ENCODE peak calls at places on chromosome 12, in four cellular contexts. Z is MM.1S, J is SK-N-SH, L is ascending aorta. Y is an unnamed sample.

GRCh38 chr12:26135010-26135420 is 10.2 kb upstream of the BHLHE41 start:
- DNase-seq in J (no peak), Z (no peak), L (peak; percentile 78), Y (no peak)

GRCh38 chr12:104672501-104673265 is 215.9 kb downstream of the CHST11 start:
- DNase-seq in J (no peak), L (peak; percentile 92), Z (no peak), Y (no peak)

GRCh38 chr12:106304001-106304421 is 1.5 kb downstream of the TCP11L2 start:
- DNase-seq in J (no peak), Z (no peak), L (no peak), Y (peak; percentile 20)

GRCh38 chr12:4588916-4589315 is 26.9 kb downstream of the DYRK4 start:
- DNase-seq in J (no peak), Z (no peak), L (no peak), Y (no peak)

GRCh38 chr12:69534389-69534822 is 50.9 kb upstream of the CCT2 start:
- DNase-seq in L (peak; percentile 89), Z (peak; percentile 94), J (no peak), Y (no peak)

GRCh38 chr12:24066865-24067264 is 117.4 kb upstream of the SOX5 start:
- DNase-seq in L (peak; percentile 78), J (no peak), Z (no peak), Y (no peak)

GRCh38 chr12:119740835-119741234 is 72.9 kb downstream of the PRKAB1 start:
- DNase-seq in J (no peak), Z (no peak), L (no peak), Y (no peak)

GRCh38 chr12:117438809-117439208 is 77.4 kb upstream of the NOS1 start:
- DNase-seq in J (peak; percentile 30), Z (no peak), L (no peak), Y (no peak)

GRCh38 chr12:112121780-112122565 is 3.4 kb upstream of the TRAFD1 start:
- DNase-seq in L (peak; percentile 83), J (no peak), Z (no peak), Y (no peak)

GRCh38 chr12:67916266-67916970 is 72.8 kb upstream of the IFNG-AS1 start:
- DNase-seq in L (no peak), J (no peak), Z (no peak), Y (no peak)

GRCh38 chr12:26034371-26035142 is 76.1 kb downstream of the RASSF8 start:
- DNase-seq in L (no peak), Z (no peak), J (no peak), Y (no peak)

GRCh38 chr12:946656-947055 is 2.8 kb downstream of the RAD52 start:
- DNase-seq in Z (no peak), J (no peak), L (no peak), Y (no peak)

GRCh38 chr12:88639361-88639760 is 59.1 kb upstream of the KITLG start:
- DNase-seq in J (no peak), L (no peak), Z (no peak), Y (no peak)

GRCh38 chr12:53343449-53343848 is 7.3 kb upstream of the SP7 start:
- DNase-seq in L (no peak), Z (no peak), J (no peak), Y (no peak)

GRCh38 chr12:113898466-113898865 is 67.7 kb downstream of the RBM19 start:
- DNase-seq in J (no peak), Z (no peak), L (no peak), Y (no peak)

GRCh38 chr12:112973712-112974305 is 4.5 kb upstream of the OAS2 start:
- DNase-seq in L (no peak), J (no peak), Z (no peak), Y (no peak)

GRCh38 chr12:82366182-82366581 is 7.9 kb downstream of the METTL25 start:
- DNase-seq in J (no peak), L (no peak), Z (no peak), Y (no peak)

GRCh38 chr12:23099104-23099503 is 474.1 kb downstream of the ETNK1 start:
- DNase-seq in J (no peak), L (no peak), Z (no peak), Y (no peak)

GRCh38 chr12:49662998-49663843 is 39.9 kb downstream of the PRPF40B start:
- DNase-seq in L (peak; percentile 88), J (peak; percentile 50), Z (peak; percentile 88), Y (peak; percentile 31)

GRCh38 chr12:112234303-112234702 is 108.9 kb downstream of the TRAFD1 start:
- DNase-seq in L (no peak), J (no peak), Z (no peak), Y (no peak)

GRCh38 chr12:132801741-132802140 is 26.9 kb downstream of the GOLGA3 start:
- DNase-seq in J (no peak), Z (no peak), L (no peak), Y (no peak)

GRCh38 chr12:124632510-124632909 is 65.1 kb upstream of the NCOR2 start:
- DNase-seq in J (peak; percentile 65), L (no peak), Z (no peak), Y (no peak)

GRCh38 chr12:116346751-116347150 is 69.3 kb upstream of the MED13L start:
- DNase-seq in L (peak; percentile 72), J (no peak), Z (no peak), Y (no peak)

GRCh38 chr12:124713041-124713435 is 145.6 kb upstream of the NCOR2 start:
- DNase-seq in Z (no peak), J (no peak), L (peak; percentile 82), Y (no peak)

GRCh38 chr12:26651566-26652188 is 181.3 kb downstream of the ITPR2 start:
- DNase-seq in Z (peak; percentile 32), J (peak; percentile 75), L (no peak), Y (no peak)

GRCh38 chr12:125065753-125066570 is 727 bp downstream of the AACS start:
- DNase-seq in L (no peak), Z (no peak), J (peak; percentile 52), Y (no peak)

GRCh38 chr12:72365151-72365550 is 93.0 kb downstream of the TRHDE start:
- DNase-seq in Z (no peak), J (no peak), L (no peak), Y (no peak)

GRCh38 chr12:3604750-3605638 is 114.0 kb downstream of the PRMT8 start:
- DNase-seq in L (no peak), J (peak; percentile 79), Z (no peak), Y (no peak)

GRCh38 chr12:117968826-117969659 is at the start of gene KSR2:
- DNase-seq in L (no peak), Z (peak; percentile 83), J (peak; percentile 91), Y (no peak)

GRCh38 chr12:27756670-27757069 is 23.4 kb upstream of the KLHL42 start:
- DNase-seq in J (no peak), L (no peak), Z (no peak), Y (no peak)

GRCh38 chr12:27754795-27755194 is 25.2 kb upstream of the KLHL42 start:
- DNase-seq in Z (no peak), L (no peak), J (no peak), Y (no peak)

GRCh38 chr12:27751386-27752047 is 28.5 kb upstream of the KLHL42 start:
- DNase-seq in J (no peak), Z (no peak), L (no peak), Y (no peak)
- H3K27ac ChIP-seq in J (no peak overlapping the region), Z (no peak overlapping the region), L (no peak overlapping the region), Y (no peak overlapping the region)

DNA sequence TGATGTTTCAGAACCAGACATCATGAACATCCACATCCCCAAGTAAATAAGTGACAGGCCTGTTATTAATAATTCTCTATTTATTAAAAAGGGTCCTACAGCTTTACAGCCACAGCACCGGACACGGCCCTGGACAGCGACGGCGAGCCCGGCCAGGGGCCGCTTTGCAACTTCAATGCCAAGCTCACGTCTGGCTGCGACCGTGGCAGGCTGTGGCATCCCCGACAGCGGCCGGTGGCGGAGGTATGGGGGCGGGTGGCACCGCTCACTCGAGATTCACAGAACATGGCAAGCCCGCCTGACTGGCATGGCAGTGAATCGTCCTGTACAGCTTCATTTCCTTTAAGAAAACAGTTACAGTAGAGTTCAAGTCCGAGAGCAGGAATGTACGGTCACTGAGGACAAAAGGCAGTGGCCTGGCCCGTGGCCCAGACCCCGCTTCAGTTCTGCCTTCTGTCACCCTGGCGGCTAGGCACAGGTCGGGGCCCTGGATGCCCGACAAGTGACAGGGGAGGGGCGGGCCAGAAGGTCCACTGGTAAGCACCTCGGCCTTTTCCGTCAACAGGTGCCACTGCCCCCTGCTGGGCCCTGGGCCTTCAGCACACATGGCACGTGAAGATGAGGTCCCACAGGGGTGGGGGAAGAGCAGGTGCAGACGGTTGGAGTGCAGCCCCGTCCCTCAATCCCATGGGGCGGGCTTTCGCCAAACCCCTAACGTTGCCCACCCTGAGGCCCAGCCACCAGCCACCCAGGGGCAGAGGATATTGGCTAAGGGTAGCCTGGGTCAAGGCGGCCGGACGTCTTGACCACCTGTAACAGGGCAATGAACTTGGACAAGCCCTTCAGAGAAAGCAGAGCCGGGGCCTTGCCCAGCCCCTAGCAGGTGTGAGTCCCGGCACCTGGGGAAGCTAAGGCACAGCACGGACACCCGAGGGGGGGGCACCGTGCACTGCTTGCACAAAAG is 30.3 kb downstream of the HIP1R start:
- DNase-seq in L (peak; percentile 56), J (peak; percentile 79), Z (no peak), Y (no peak)
- H3K4me1 ChIP-seq in L (peaks cover 2% of the 10 kb centered on the region), J (peaks cover 16% of the 10 kb centered on the region), Z (peaks cover under 1% of the 10 kb centered on the region), Y (no peaks in the 10 kb centered on the region)

DNA sequence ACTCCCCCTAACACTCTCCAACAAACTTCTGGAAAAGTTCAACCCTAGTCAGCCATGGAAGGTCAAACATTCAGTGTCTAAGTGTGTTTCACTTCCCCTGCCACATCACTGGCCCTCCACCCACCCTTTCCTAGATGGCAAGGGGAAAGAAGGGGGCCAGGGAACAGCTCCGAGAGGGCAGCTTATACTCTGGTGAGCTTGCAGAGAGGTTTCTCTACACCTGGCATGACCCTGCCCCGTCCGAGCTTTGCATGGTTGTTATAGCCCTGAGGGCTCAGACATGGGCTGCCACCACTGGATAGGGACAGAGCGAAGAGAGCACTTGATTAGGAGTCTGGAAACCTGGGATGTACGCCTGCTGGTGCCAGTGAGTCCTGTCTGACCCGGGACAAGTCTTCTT is 4.0 kb downstream of the ACVRL1 start:
- DNase-seq in J (no peak), Z (no peak), L (no peak), Y (no peak)
- H3K27ac ChIP-seq in J (no peak overlapping the region), Z (no peak overlapping the region), L (peak overlapping the region; percentile 20), Y (no peak overlapping the region)

DNA sequence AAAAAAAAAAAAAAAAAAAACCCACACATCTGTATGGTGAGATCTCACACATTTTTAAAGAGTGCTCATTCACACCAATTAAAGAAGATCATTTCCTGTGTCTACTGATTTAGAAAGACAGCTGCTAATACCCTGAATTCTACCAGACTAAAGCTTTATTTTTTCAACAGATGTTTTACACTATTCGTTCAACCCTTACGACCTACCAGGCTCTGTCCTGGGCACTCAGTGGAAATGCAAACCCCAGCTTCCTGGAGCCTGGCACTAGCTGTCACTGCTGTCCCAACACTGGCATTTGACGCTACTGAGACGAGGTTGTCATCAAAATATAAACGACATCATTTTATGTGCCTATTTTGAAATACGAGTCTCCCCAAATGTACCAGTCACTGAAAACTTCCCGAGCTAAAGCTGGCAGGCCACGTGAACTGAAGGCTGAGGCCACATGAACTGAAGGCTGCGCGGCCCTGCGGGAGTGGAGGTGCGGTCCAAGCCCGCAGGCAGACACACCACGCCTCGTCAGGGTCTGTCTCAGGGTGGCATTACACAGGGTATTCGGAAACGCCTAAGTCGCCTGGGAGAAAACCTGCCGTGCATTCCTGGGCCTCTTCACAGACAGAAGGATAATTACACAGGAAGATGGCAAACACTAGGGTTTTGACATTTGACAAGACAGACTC is 27.2 kb downstream of the SLC15A4 start:
- DNase-seq in J (no peak), Z (no peak), L (no peak), Y (no peak)
- H3K4me1 ChIP-seq in J (no peaks in the 10 kb centered on the region), Z (no peaks in the 10 kb centered on the region), L (no peaks in the 10 kb centered on the region), Y (peaks cover 67% of the 10 kb centered on the region)

Y was measured in naive thymus-derived CD4-positive, alpha-beta T cell.